ENCODE peak calls at places on chromosome 16, in four cellular contexts. R is fibroblast of mammary gland, T is DMS 273 treated with DMSO at 0.1 percent for 48 hours, E is LHCN-M2. V is an unnamed sample.

GRCh38 chr16:67860589-67861398 is 12.1 kb upstream of the EDC4 start:
- DNase-seq in T (no peak), E (peak), R (peak), V (no peak)

GRCh38 chr16:73113326-73113720 is 65.4 kb upstream of the ZFHX3 start:
- DNase-seq in E (peak), R (peak), T (no peak), V (no peak)

GRCh38 chr16:27816561-27816960 is 247.0 kb downstream of the GSG1L start:
- DNase-seq in R (no peak), T (no peak), E (no peak), V (no peak)

GRCh38 chr16:60852635-60853034 is 1183.6 kb downstream of the CDH8 start:
- DNase-seq in R (no peak), E (no peak), T (no peak), V (no peak)

GRCh38 chr16:56357765-56358322 is 67.5 kb downstream of the AMFR start:
- DNase-seq in T (no peak), R (no peak), E (no peak), V (no peak)

GRCh38 chr16:81846105-81846504 is 67.0 kb downstream of the PLCG2 start:
- DNase-seq in E (no peak), R (no peak), T (no peak), V (no peak)

GRCh38 chr16:22634913-22635312 is 124.2 kb downstream of the NPIPB5 start:
- DNase-seq in T (no peak), E (no peak), R (no peak), V (no peak)

GRCh38 chr16:68091604-68092261 is 6.6 kb downstream of the NFATC3 start:
- DNase-seq in T (peak), R (peak), E (peak), V (no peak)

GRCh38 chr16:77897038-77897437 is 108.7 kb downstream of the VAT1L start:
- DNase-seq in R (peak), E (no peak), T (no peak), V (no peak)

GRCh38 chr16:82181456-82182185 is 11.6 kb upstream of the MPHOSPH6 start:
- DNase-seq in E (peak), R (no peak), T (peak), V (no peak)

GRCh38 chr16:79597277-79597676 is 3.3 kb downstream of the MAF start:
- DNase-seq in R (no peak), E (peak), T (no peak), V (no peak)

GRCh38 chr16:58118801-58119508 is 10.2 kb downstream of the CFAP20 start:
- DNase-seq in T (no peak), E (no peak), R (peak), V (no peak)

GRCh38 chr16:88809068-88809675 is 2.6 kb downstream of the APRT start:
- DNase-seq in R (no peak), T (no peak), E (no peak), V (no peak)

GRCh38 chr16:84836234-84836647 is 16.5 kb downstream of the CRISPLD2 start:
- DNase-seq in E (peak), R (peak), T (no peak), V (no peak)

GRCh38 chr16:88403794-88404581 is 21.2 kb downstream of the ZNF469 start:
- DNase-seq in T (no peak), E (no peak), R (no peak), V (no peak)

GRCh38 chr16:27386674-27387073 is 15.3 kb upstream of the IL21R start:
- DNase-seq in T (no peak), E (no peak), R (no peak), V (no peak)

GRCh38 chr16:83992624-83993023 is 24.6 kb downstream of the NECAB2 start:
- DNase-seq in E (peak), R (peak), T (no peak), V (no peak)

GRCh38 chr16:22635801-22636200 is 125.1 kb downstream of the NPIPB5 start:
- DNase-seq in R (no peak), E (no peak), T (no peak), V (no peak)

GRCh38 chr16:762049-762513 is 1.5 kb downstream of the MSLN start:
- DNase-seq in T (no peak), R (no peak), E (no peak), V (no peak)

GRCh38 chr16:81732699-81733098 is 46.4 kb upstream of the PLCG2 start:
- DNase-seq in E (no peak), T (no peak), R (no peak), V (no peak)

GRCh38 chr16:89334988-89335802 is 117.7 kb downstream of the ZNF778 start:
- DNase-seq in E (no peak), R (no peak), T (no peak), V (no peak)

GRCh38 chr16:17555176-17555575 is 84.4 kb upstream of the XYLT1 start:
- DNase-seq in E (no peak), R (peak), T (no peak), V (no peak)

GRCh38 chr16:84323626-84324025 is 28.9 kb downstream of the WFDC1 start:
- DNase-seq in T (no peak), R (peak), E (no peak), V (no peak)

GRCh38 chr16:85369741-85370528 is 243.2 kb upstream of the GSE1 start:
- DNase-seq in T (no peak), R (peak), E (peak), V (peak)

GRCh38 chr16:82384017-82384416 is 214.0 kb upstream of the MPHOSPH6 start:
- DNase-seq in T (no peak), E (peak), R (no peak), V (no peak)

GRCh38 chr16:48831081-48831722 is 221.2 kb upstream of the N4BP1 start:
- DNase-seq in R (no peak), T (peak), E (no peak), V (no peak)

GRCh38 chr16:55832788-55833583 is at the start of gene CES1:
- DNase-seq in R (no peak), T (no peak), E (no peak), V (no peak)

V was measured in CD4-positive, CD25-positive, alpha-beta regulatory T cell.